ENCODE peak calls at places on chromosomes 2 and 18, in four cellular contexts. D is progenitor cell of endocrine pancreas, B is kidney epithelial cell, S is HFFc6. G is an unnamed sample.
A peak's percentile ranks its signal among the peaks of the same experiment; 100 is the strongest.

GRCh38 chr18:74892066-74892627 is 294.5 kb downstream of the ZNF407 start:
- DNase-seq in D (no peak), B (no peak), S (no peak), G (no peak)

GRCh38 chr2:142885543-142885942 is 8.1 kb downstream of the KYNU start:
- DNase-seq in B (no peak), D (no peak), S (no peak), G (no peak)

GRCh38 chr18:44680271-44681038 is at the start of gene SETBP1:
- DNase-seq in S (no peak), B (no peak), D (peak; percentile 42), G (no peak)

GRCh38 chr2:53998834-53999233 is 28.0 kb upstream of the PSME4 start:
- DNase-seq in B (no peak), D (no peak), S (no peak), G (no peak)

GRCh38 chr2:74334931-74335333 is 8.3 kb downstream of the SLC4A5 start:
- DNase-seq in D (peak; percentile 72), B (peak; percentile 34), S (peak; percentile 71), G (peak; percentile 44)

GRCh38 chr2:113980946-113981345 is 91.1 kb downstream of the ACTR3 start:
- DNase-seq in S (no peak), D (no peak), B (no peak), G (no peak)

GRCh38 chr2:285506-285905 is 2.4 kb downstream of the ALKAL2 start:
- DNase-seq in B (no peak), D (no peak), S (peak; percentile 79), G (no peak)

GRCh38 chr2:85175369-85176299 is 42.4 kb downstream of the TCF7L1 start:
- DNase-seq in B (no peak), D (no peak), S (peak; percentile 53), G (no peak)

GRCh38 chr2:37585982-37586621 is 85.3 kb downstream of the CDC42EP3 start:
- DNase-seq in D (no peak), B (peak; percentile 67), S (peak; percentile 93), G (no peak)

GRCh38 chr2:16130541-16130880 is 190.2 kb downstream of the MYCN start:
- DNase-seq in D (no peak), S (no peak), B (no peak), G (no peak)

GRCh38 chr2:149857344-149857743 is 269.8 kb upstream of the MMADHC start:
- DNase-seq in D (no peak), B (no peak), S (peak; percentile 55), G (no peak)

GRCh38 chr18:13551305-13551603 is 175.1 kb downstream of the FAM210A start:
- DNase-seq in S (no peak), D (no peak), B (no peak), G (no peak)

GRCh38 chr2:236887519-236887918 is 198.2 kb upstream of the COPS8 start:
- DNase-seq in S (peak; percentile 48), B (no peak), D (no peak), G (no peak)

GRCh38 chr2:60510713-60511112 is 42.7 kb downstream of the BCL11A start:
- DNase-seq in D (no peak), B (no peak), S (no peak), G (no peak)

GRCh38 chr2:130985206-130985779 is 108.0 kb downstream of the FAM168B start:
- DNase-seq in S (no peak), B (no peak), D (no peak), G (no peak)

GRCh38 chr18:54973046-54973445 is 13.8 kb upstream of the CCDC68 start:
- DNase-seq in D (no peak), S (no peak), B (no peak), G (no peak)

GRCh38 chr2:74499269-74499939 is at the start of gene LBX2:
- DNase-seq in D (no peak), B (no peak), S (no peak), G (no peak)

GRCh38 chr2:71604709-71605085 is 151.3 kb downstream of the DYSF start:
- DNase-seq in B (no peak), D (no peak), S (no peak), G (no peak)

GRCh38 chr2:178422097-178422496 is 28.9 kb downstream of the PRKRA start:
- DNase-seq in S (no peak), D (no peak), B (no peak), G (no peak)

GRCh38 chr18:54515149-54515548 is 75.9 kb upstream of the DYNAP start:
- DNase-seq in B (no peak), S (no peak), D (no peak), G (no peak)

GRCh38 chr2:157785866-157786662 is 90.1 kb downstream of the ACVR1 start:
- DNase-seq in S (peak; percentile 51), B (no peak), D (no peak), G (no peak)

GRCh38 chr2:136116111-136116812 is 1.7 kb downstream of the CXCR4 start:
- DNase-seq in D (no peak), B (no peak), S (no peak), G (no peak)

GRCh38 chr2:143514413-143514812 is 385.2 kb downstream of the ARHGAP15 start:
- DNase-seq in D (no peak), S (no peak), B (no peak), G (no peak)

GRCh38 chr2:871926-872680 is 78.5 kb upstream of the SNTG2 start:
- DNase-seq in S (no peak), B (no peak), D (no peak), G (no peak)

GRCh38 chr2:126302043-126302442 is 353.9 kb upstream of the GYPC start:
- DNase-seq in S (no peak), D (no peak), B (no peak), G (no peak)

GRCh38 chr2:232438951-232439757 is 16.8 kb upstream of the ALPI start:
- DNase-seq in S (no peak), D (no peak), B (no peak), G (no peak)

GRCh38 chr2:5690718-5691658 is 1.2 kb upstream of the SOX11 start:
- DNase-seq in B (no peak), D (peak; percentile 73), S (no peak), G (no peak)

GRCh38 chr2:128457006-128457604 is 138.4 kb upstream of the HS6ST1 start:
- DNase-seq in B (no peak), S (no peak), D (no peak), G (no peak)

GRCh38 chr2:74828534-74828933 is 5.4 kb upstream of the HK2 start:
- DNase-seq in S (no peak), B (no peak), D (no peak), G (no peak)

GRCh38 chr2:109295781-109296117 is 166.7 kb downstream of the SH3RF3 start:
- DNase-seq in S (no peak), B (no peak), D (no peak), G (no peak)

GRCh38 chr18:12052866-12053265 is 40.8 kb upstream of the ANKRD62 start:
- DNase-seq in S (no peak), B (no peak), D (no peak), G (no peak)

GRCh38 chr2:75645643-75646042 is 940 bp upstream of the MRPL19 start:
- DNase-seq in D (no peak), S (no peak), B (no peak), G (no peak)

GRCh38 chr2:10097352-10098148 is 17.3 kb upstream of the CYS1 start:
- DNase-seq in B (no peak), S (peak; percentile 54), D (peak; percentile 48), G (no peak)

GRCh38 chr2:101357386-101357785 is 29.9 kb downstream of the CREG2 start:
- DNase-seq in S (peak; percentile 7), D (no peak), B (no peak), G (no peak)

GRCh38 chr2:109032229-109032800 is 43.3 kb upstream of the EDAR start:
- DNase-seq in S (no peak), D (no peak), B (no peak), G (no peak)

GRCh38 chr2:41167014-41167413 is 715.1 kb upstream of the SLC8A1 start:
- DNase-seq in D (no peak), S (no peak), B (no peak), G (no peak)

GRCh38 chr18:48488388-48488850 is 50.4 kb upstream of the CTIF start:
- DNase-seq in S (peak; percentile 88), D (no peak), B (peak; percentile 90), G (peak; percentile 78)

GRCh38 chr18:54532222-54532621 is 58.8 kb upstream of the DYNAP start:
- DNase-seq in B (no peak), S (no peak), D (no peak), G (no peak)

GRCh38 chr2:227939271-227940027 is 68.0 kb downstream of the DAW1 start:
- DNase-seq in B (no peak), S (peak; percentile 27), D (no peak), G (no peak)

GRCh38 chr18:30500240-30500945 is 542.1 kb downstream of the DSC3 start:
- DNase-seq in D (no peak), B (no peak), S (no peak), G (no peak)

G was measured in smooth muscle cell of the brain vasculature.